ENCODE peak calls at places on chromosomes 6 and 20, in seven cellular contexts. J is dorsolateral prefrontal cortex, Y is A673, O is adrenal gland, F is astrocyte, A is uterus, P is left ventricle myocardium inferior. G is an unnamed sample.

GRCh38 chr20:45814314-45814713 is 1.9 kb downstream of the UBE2C start:
- DNase-seq in Y (no peak), F (no peak), O (no peak), J (no peak), P (no peak), A (no peak), G (no peak)

GRCh38 chr6:30670760-30671527 is 1.9 kb downstream of the DHX16 start:
- DNase-seq in A (no peak), J (no peak), Y (no peak), F (no peak), P (no peak), O (no peak), G (no peak)

GRCh38 chr6:52183131-52183530 is 3.0 kb upstream of the IL17A start:
- DNase-seq in A (no peak), F (no peak), J (no peak), P (no peak), O (no peak), Y (no peak), G (no peak)

GRCh38 chr20:38548356-38549083 is 32.5 kb upstream of the ADIG start:
- DNase-seq in A (no peak), P (no peak), J (no peak), O (no peak), Y (no peak), F (no peak), G (no peak)

GRCh38 chr20:44832724-44833123 is 22.4 kb upstream of the RIMS4 start:
- DNase-seq in P (no peak), F (no peak), J (peak; percentile 37), A (no peak), O (no peak), Y (peak; percentile 70), G (no peak)

GRCh38 chr6:72855471-72855870 is 233.6 kb downstream of the KCNQ5 start:
- DNase-seq in J (no peak), Y (no peak), F (peak; percentile 24), A (no peak), P (no peak), O (no peak), G (no peak)

GRCh38 chr20:32516985-32517873 is 67.9 kb downstream of the NOL4L start:
- DNase-seq in O (peak; percentile 39), P (no peak), J (peak; percentile 70), Y (no peak), F (no peak), A (no peak), G (no peak)

GRCh38 chr6:82783587-82784253 is 281.9 kb downstream of the UBE3D start:
- DNase-seq in F (no peak), P (no peak), J (no peak), Y (peak; percentile 59), A (no peak), O (no peak), G (no peak)

GRCh38 chr6:38287487-38287886 is 352.2 kb downstream of the BTBD9 start:
- DNase-seq in O (no peak), F (no peak), A (no peak), Y (no peak), J (no peak), P (no peak), G (no peak)

GRCh38 chr6:38282911-38283310 is 356.8 kb downstream of the BTBD9 start:
- DNase-seq in F (no peak), A (no peak), Y (no peak), O (no peak), P (no peak), J (no peak), G (no peak)

GRCh38 chr6:38281131-38281530 is 358.6 kb downstream of the BTBD9 start:
- DNase-seq in Y (peak; percentile 74), O (no peak), A (no peak), P (no peak), J (no peak), F (no peak), G (no peak)

GRCh38 chr6:38283734-38284362 is 355.9 kb downstream of the BTBD9 start:
- DNase-seq in O (no peak), J (no peak), A (no peak), F (no peak), P (no peak), Y (no peak), G (no peak)

DNA sequence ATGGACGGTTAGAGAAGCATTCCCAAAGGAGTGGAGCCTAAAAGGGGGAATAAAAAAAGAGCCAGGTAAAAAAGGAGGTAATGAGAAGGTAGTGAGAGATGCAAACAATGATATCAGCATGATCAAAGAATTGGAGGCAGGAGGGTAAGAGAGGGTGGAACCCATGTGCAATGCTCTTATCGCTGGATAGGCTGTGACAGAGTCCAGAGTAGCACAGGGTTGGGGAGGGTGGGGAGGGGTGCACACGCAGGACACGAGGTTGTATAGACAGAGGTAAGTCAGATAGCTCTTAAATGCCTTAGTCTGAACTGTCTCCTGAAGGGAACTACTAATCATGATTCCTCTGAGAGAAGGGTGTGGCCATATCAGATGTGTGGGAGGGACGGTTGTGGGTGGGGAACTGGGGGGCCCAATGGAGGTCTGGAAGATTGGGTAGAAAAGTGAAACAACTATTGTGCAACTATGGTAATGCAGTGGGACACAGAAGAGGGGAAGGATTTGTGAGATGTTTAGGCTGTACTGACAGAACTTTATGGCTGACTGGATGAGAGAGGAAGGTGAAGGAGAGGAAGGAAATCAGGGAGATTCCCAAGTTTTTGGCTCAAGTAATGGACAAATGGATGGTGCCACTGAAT is 354.8 kb downstream of the BTBD9 start:
- DNase-seq in P (no peak), O (no peak), Y (no peak), A (no peak), J (no peak), F (no peak), G (no peak)
- H3K4me3 ChIP-seq in P (no peak overlapping the region), O (no peak overlapping the region), Y (no peak overlapping the region), A (no peak overlapping the region), J (no peak overlapping the region), F (no peak overlapping the region), G (no peak overlapping the region)

GRCh38 chr20:34781250-34781649 is 44.2 kb downstream of the NCOA6 start:
- DNase-seq in Y (no peak), A (no peak), F (no peak), O (no peak), P (no peak), J (no peak), G (no peak)
- H3K27ac ChIP-seq in Y (no peak overlapping the region), A (no peak overlapping the region), F (no peak overlapping the region), O (no peak overlapping the region), P (no peak overlapping the region), J (peak overlapping the region; percentile 12), G (no peak overlapping the region)

GRCh38 chr6:63245420-63245819 is 34.2 kb downstream of the FKBP1C start:
- DNase-seq in O (no peak), A (no peak), Y (no peak), F (no peak), P (no peak), J (no peak), G (no peak)

GRCh38 chr6:63249875-63250482 is 38.7 kb downstream of the FKBP1C start:
- DNase-seq in A (no peak), F (no peak), Y (no peak), J (no peak), P (no peak), O (no peak), G (no peak)

DNA sequence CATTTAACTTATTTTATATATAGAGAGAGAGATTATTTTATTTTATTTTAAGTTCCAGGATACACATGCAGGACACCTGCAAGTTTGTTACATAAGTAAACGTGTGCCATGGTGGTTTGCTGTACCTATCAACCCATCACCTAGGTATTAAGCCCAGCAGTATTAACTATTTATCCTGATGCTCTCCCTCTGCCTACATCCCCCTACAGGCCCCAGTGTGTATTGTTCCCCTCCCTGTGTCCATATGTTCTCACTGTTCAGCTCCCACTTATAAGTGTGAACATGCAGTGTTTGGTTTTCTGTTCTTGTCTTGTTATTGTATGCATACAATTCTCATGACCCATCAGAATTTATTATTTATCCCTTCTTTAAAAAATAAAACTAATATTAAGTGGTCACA is 34.6 kb downstream of the FKBP1C start:
- DNase-seq in P (no peak), A (no peak), Y (peak; percentile 17), O (no peak), J (no peak), F (no peak), G (no peak)
- TF ChIP-seq CTCF in P (no peak), A (no peak), Y (peak; percentile 37), O (no peak), J (no peak), F (no peak), G (no peak)

GRCh38 chr20:64119681-64120341 is 12.4 kb upstream of the NPBWR2 start:
- DNase-seq in F (no peak), P (no peak), O (no peak), J (no peak), Y (no peak), A (no peak), G (no peak)
- H3K4me3 ChIP-seq in F (no peak overlapping the region), P (peak overlapping the region; percentile 29), O (no peak overlapping the region), J (no peak overlapping the region), Y (no peak overlapping the region), A (no peak overlapping the region), G (no peak overlapping the region)

GRCh38 chr6:129683606-129684322 is 26.2 kb downstream of the ARHGAP18 start:
- DNase-seq in F (peak; percentile 100), O (peak; percentile 90), P (peak; percentile 65), A (peak; percentile 71), Y (peak; percentile 93), J (no peak), G (peak; percentile 86)
- H3K27ac ChIP-seq in F (peak overlapping the region; percentile 89), O (peak overlapping the region; percentile 90), P (peak overlapping the region; percentile 78), A (peak overlapping the region; percentile 59), Y (peak overlapping the region; percentile 83), J (no peak overlapping the region), G (peak overlapping the region; percentile 42)

DNA sequence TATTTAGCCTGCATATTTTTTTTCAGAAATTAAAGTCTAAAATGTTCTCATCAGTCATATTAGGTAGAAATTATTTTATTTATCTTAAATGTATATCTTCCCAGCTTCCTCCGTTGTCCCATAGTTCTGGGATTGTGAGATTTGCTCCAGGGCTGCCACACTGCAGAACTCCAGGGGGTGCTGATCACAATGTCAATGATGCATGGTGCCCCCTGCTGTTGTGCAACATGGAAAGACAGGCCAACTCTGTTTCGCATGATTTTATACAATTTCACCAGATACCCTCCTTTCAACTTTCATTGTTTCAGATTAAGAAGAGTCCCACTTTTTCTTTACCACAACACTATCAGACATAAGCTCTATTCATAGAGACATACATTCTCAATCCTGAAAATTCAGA is 35.9 kb downstream of the ID4 start:
- DNase-seq in Y (peak; percentile 64), A (no peak), O (no peak), F (no peak), J (no peak), P (no peak), G (no peak)
- TF ChIP-seq CTCF in Y (peak; percentile 56), A (no peak), O (no peak), F (peak; percentile 3), J (no peak), P (no peak), G (no peak)

GRCh38 chr6:34657307-34657978 is 39.1 kb downstream of the ILRUN start:
- DNase-seq in F (peak; percentile 83), J (no peak), P (no peak), Y (peak; percentile 64), O (peak; percentile 68), A (peak; percentile 71), G (no peak)
- H3K4me3 ChIP-seq in F (peak overlapping the region; percentile 63), J (peak overlapping the region; percentile 24), P (peak overlapping the region; percentile 59), Y (peak overlapping the region; percentile 36), O (peak overlapping the region; percentile 19), A (peak overlapping the region; percentile 38), G (peak overlapping the region; percentile 40)

DNA sequence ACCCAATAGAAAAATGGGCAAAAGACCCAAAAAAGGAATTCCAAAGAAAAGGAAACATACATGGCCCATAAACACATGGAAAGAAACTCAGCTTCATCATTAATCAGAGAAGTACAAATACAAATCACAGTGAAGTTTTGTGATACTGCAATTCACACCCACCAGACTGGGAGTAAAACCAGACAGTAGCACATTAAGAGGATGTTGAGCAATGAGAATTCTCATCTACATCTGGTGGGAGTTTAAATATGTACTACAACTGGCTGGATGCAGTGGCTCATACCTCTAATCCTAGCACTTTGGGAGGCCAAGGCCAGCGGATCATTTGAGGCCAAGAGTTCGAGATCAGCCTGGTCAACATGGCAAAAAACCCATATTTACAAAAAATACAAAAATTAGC is 125.7 kb upstream of the PHACTR1 start:
- DNase-seq in Y (no peak), A (no peak), O (no peak), J (no peak), F (no peak), P (no peak), G (no peak)
- H3K27ac ChIP-seq in Y (no peak overlapping the region), A (no peak overlapping the region), O (no peak overlapping the region), J (no peak overlapping the region), F (no peak overlapping the region), P (no peak overlapping the region), G (no peak overlapping the region)

G was measured in tibial artery.